ENCODE peak calls at places on chromosomes 1 and 21, in four cellular contexts. A is tibial artery, E is adrenal gland, P is upper lobe of right lung. K is an unnamed sample. For H3K4me1, the result is how much of the 10 kb centered on the place peaks cover.

GRCh38 chr1:154839691-154840090 is 30.4 kb downstream of the KCNN3 start:
- DNase-seq in E (no peak), P (peak), A (no peak), K (peak)

GRCh38 chr1:243407284-243408018 is 151.6 kb downstream of the SDCCAG8 start:
- DNase-seq in P (no peak), E (no peak), A (no peak), K (no peak)

GRCh38 chr1:226874579-226875425 is 4.4 kb downstream of the PSEN2 start:
- DNase-seq in E (no peak), A (no peak), P (no peak), K (no peak)

GRCh38 chr1:72037745-72038343 is 244.5 kb downstream of the NEGR1 start:
- DNase-seq in A (no peak), P (no peak), E (peak), K (peak)

GRCh38 chr1:2547210-2548067 is 8.7 kb upstream of the TNFRSF14 start:
- DNase-seq in E (no peak), A (no peak), P (no peak), K (no peak)

GRCh38 chr1:58896211-58897183 is 112.7 kb upstream of the JUN start:
- DNase-seq in A (peak), E (peak), P (peak), K (no peak)

GRCh38 chr1:94777281-94777680 is 42.9 kb upstream of the SLC44A3 start:
- DNase-seq in E (no peak), P (no peak), A (no peak), K (no peak)

GRCh38 chr1:67555487-67556296 is 125.5 kb upstream of the SERBP1 start:
- DNase-seq in A (no peak), P (no peak), E (no peak), K (peak)

GRCh38 chr1:201557572-201557958 is 18.6 kb downstream of the NAV1 start:
- DNase-seq in A (no peak), P (no peak), E (no peak), K (no peak)

GRCh38 chr1:82806133-82806532 is 1005.4 kb downstream of the ADGRL2 start:
- DNase-seq in E (no peak), A (no peak), P (no peak), K (no peak)

GRCh38 chr1:185017338-185017737 is 28.0 kb upstream of the RNF2 start:
- DNase-seq in E (peak), A (no peak), P (no peak), K (no peak)

GRCh38 chr1:30284226-30284625 is 439.2 kb downstream of the MATN1 start:
- DNase-seq in P (no peak), E (no peak), A (no peak), K (no peak)

GRCh38 chr21:41659791-41660560 is 106.9 kb downstream of the RIPK4 start:
- DNase-seq in E (no peak), P (no peak), A (peak), K (no peak)

GRCh38 chr1:203672354-203672753 is 45.7 kb downstream of the ATP2B4 start:
- DNase-seq in E (no peak), P (no peak), A (peak), K (no peak)

GRCh38 chr1:229258031-229258850 is 12.7 kb upstream of the RAB4A start:
- DNase-seq in A (peak), P (no peak), E (peak), K (peak)

GRCh38 chr1:45299981-45300668 is 26.6 kb upstream of the HPDL start:
- DNase-seq in E (peak), P (no peak), A (peak), K (peak)

GRCh38 chr1:46603481-46603857 is 599 bp downstream of the MKNK1 start:
- DNase-seq in E (no peak), A (no peak), P (no peak), K (no peak)

GRCh38 chr21:42332557-42332956 is 17.3 kb upstream of the TFF3 start:
- DNase-seq in E (no peak), P (no peak), A (no peak), K (no peak)

GRCh38 chr1:58735591-58735990 is 35.7 kb upstream of the MYSM1 start:
- DNase-seq in E (no peak), A (no peak), P (no peak), K (no peak)

GRCh38 chr1:53367503-53368313 is 39.8 kb upstream of the LRP8 start:
- DNase-seq in P (peak), A (peak), E (no peak), K (no peak)

GRCh38 chr1:202692959-202693555 is 17.2 kb downstream of the SYT2 start:
- DNase-seq in E (peak), A (peak), P (peak), K (peak)

GRCh38 chr1:225481738-225482137 is 53.9 kb upstream of the LBR start:
- DNase-seq in P (no peak), E (no peak), A (no peak), K (no peak)

GRCh38 chr1:66350001-66350547 is 183.9 kb upstream of the SGIP1 start:
- DNase-seq in A (no peak), E (no peak), P (no peak), K (peak)

GRCh38 chr1:99218999-99219398 is 45.3 kb upstream of the PLPPR4 start:
- DNase-seq in E (no peak), P (no peak), A (no peak), K (no peak)

GRCh38 chr1:218556016-218556415 is 210.9 kb downstream of the TGFB2 start:
- DNase-seq in E (no peak), P (no peak), A (no peak), K (no peak)

GRCh38 chr1:218557731-218558130 is 212.6 kb downstream of the TGFB2 start:
- DNase-seq in P (no peak), E (peak), A (no peak), K (peak)

GRCh38 chr1:218553197-218553596 is 208.1 kb downstream of the TGFB2 start:
- DNase-seq in E (no peak), A (no peak), P (no peak), K (no peak)

GRCh38 chr1:218558411-218558810 is 213.3 kb downstream of the TGFB2 start:
- DNase-seq in P (no peak), E (no peak), A (no peak), K (peak)
- H3K4me1 ChIP-seq in P (under half), E (under half), A (under half), K (under half)

DNA sequence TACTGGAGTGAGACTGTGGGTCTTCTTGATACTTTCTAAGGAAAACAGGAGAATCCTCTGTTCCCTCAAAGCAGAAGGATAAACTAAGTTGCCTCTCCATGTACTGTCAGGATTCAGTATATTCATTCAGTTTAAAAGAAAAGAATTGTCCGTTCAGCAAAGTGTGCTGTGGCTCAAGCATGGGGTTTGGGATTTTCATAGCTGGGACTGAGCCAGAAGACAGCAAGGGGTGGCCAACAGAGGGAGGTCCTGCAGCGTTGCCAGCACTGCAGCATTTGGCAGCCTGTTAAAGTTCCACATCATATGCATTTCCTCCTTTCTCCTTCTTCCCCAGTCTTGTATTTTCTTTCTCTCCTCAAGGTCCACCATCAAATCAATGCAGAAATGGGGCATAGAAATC is 75.1 kb downstream of the DTL start:
- DNase-seq in A (no peak), E (no peak), P (no peak), K (no peak)
- TF ChIP-seq CTCF in A (no peak), E (no peak), P (no peak), K (no peak)

GRCh38 chr1:16148329-16149092 is 7.4 kb downstream of the EPHA2 start:
- DNase-seq in A (no peak), P (no peak), E (no peak), K (no peak)

GRCh38 chr1:16149146-16149545 is 6.7 kb downstream of the EPHA2 start:
- DNase-seq in A (no peak), P (no peak), E (no peak), K (no peak)

GRCh38 chr1:16145988-16146887 is 9.6 kb downstream of the EPHA2 start:
- DNase-seq in E (peak), A (peak), P (peak), K (peak)

GRCh38 chr1:16146888-16147614 is 8.8 kb downstream of the EPHA2 start:
- DNase-seq in P (no peak), A (no peak), E (peak), K (no peak)

DNA sequence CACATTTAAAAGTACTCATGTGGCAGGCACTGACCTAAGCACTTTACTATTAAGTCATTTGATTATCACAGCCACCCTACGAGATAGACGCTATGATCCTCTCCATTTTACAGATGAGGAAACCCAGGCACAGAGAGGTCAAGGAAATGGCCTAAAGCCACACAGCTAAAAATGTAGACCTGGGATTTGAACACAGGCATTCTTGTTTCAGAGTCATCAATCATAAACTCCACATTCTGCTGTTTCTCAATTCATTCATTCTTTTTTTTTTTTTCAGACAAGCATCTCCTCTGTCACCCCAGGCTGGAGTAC is 8.3 kb downstream of the EPHA2 start:
- DNase-seq in P (no peak), E (no peak), A (no peak), K (no peak)
- H3K4me1 ChIP-seq in P (half or more), E (half or more), A (under half), K (half or more)

GRCh38 chr21:34242973-34243372 is 120.8 kb upstream of the KCNE2 start:
- DNase-seq in E (no peak), P (no peak), A (no peak), K (no peak)

GRCh38 chr21:34243562-34243961 is 120.2 kb upstream of the KCNE2 start:
- DNase-seq in P (no peak), E (peak), A (no peak), K (peak)
- TF ChIP-seq CTCF in P (peak), E (peak), A (no peak), K (peak)

DNA sequence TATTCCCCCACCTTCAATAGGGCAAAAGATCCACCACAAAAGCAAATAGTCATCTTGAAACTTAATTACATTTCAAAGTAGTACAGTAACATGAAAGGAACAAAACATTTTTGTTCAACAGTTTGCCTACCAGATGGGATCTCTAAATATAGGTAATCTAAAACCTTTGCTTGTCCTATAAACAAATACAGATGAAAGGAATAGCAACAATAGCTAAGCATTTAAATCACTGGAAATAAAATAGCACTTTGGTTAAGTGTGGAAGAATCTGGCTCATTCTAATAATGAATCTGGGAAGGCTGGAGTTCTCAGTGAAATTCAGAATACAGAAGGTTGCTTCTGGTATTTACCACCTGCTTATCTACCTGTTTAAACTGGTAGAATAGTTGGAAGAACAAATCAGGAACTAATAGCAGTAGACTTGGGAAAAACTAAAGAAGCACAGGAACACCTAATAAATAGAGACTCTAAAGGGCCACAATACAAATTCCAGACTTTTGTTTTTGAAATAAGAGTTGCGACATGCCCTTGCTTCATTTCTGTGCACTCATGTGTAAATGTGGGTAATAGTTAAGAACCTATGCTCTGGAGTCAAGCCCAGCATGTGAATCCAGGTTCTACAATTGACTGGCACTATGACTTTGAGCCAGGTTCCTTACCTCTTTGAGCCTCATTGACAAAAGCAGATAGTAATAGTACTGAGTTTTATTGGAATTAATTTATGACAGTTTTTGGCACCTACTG is 2.3 kb upstream of the LYPLAL1 start:
- DNase-seq in E (no peak), P (no peak), A (no peak), K (no peak)
- H3K4me1 ChIP-seq in E (under half), P (under half), A (under half), K (under half)

GRCh38 chr21:38250991-38251418 is 5.8 kb upstream of the KCNJ15 start:
- DNase-seq in E (no peak), P (no peak), A (no peak), K (peak)
- TF ChIP-seq CTCF in E (no peak), P (no peak), A (no peak), K (no peak)

GRCh38 chr21:31731112-31731801 is 661 bp downstream of the SCAF4 start:
- DNase-seq in P (peak), E (peak), A (peak), K (peak)

GRCh38 chr21:31732538-31732864 is 583 bp upstream of the SCAF4 start:
- DNase-seq in P (no peak), A (peak), E (no peak), K (no peak)

GRCh38 chr21:31730687-31731111 is 1.2 kb downstream of the SCAF4 start:
- DNase-seq in P (no peak), E (no peak), A (no peak), K (peak)

GRCh38 chr21:31732891-31733520 is 1.1 kb upstream of the SCAF4 start:
- DNase-seq in A (no peak), E (peak), P (no peak), K (peak)

GRCh38 chr21:31731802-31732537 is at the start of gene SCAF4:
- DNase-seq in E (peak), P (peak), A (peak), K (peak)
- H3K4me1 ChIP-seq in E (under half), P (under half), A (under half), K (under half)

GRCh38 chr1:108695515-108695914 is 3.4 kb downstream of the PRPF38B start:
- DNase-seq in E (no peak), P (no peak), A (no peak), K (no peak)

GRCh38 chr1:108691128-108691885 is 803 bp upstream of the PRPF38B start:
- DNase-seq in P (no peak), E (no peak), A (no peak), K (no peak)

GRCh38 chr1:108691886-108692723 is at the start of gene PRPF38B:
- DNase-seq in A (peak), P (peak), E (peak), K (peak)

DNA sequence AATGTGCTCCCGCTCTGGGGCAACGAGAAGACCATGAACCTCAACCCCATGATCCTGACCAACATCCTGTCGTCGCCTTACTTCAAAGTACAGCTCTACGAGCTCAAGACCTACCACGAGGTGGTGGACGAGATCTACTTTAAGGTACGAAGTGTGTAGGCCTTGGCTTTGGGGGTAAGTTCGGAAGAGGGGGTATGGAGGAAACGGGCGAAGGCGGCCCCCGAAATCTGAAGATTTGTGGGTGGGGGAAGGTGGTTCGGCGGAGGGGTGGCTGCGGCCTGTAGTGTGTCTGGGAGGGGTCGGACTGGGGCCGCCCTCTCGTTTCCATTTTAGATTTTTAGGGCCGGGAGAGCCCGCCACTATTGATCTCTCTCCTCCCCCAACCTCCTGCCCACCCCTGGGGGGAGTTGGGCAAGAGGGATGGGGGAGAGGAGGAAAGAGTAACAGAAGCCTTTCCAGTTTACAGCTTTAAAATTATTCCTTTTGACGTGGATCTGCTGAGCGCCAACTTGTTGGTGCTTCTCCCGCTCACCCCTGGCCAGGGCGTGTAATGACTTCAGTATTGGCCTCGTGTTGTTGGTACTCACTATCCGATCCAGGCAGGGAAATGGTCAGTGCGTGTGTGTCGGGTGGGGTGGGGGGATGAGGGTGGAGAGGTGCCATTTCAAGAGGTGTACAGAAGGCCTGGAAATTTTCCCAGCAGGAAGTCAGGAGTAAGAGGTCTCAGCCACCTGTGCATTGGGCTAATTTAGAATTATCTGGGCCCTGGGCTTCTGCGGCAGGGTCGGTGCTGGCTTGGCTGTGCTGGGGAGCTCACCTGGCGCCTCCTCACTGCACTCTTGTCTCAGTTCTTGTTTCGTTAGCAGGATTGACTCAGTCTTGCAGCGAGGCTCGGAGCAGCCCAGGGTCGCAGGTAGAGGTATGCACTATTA is 880 bp downstream of the PRPF38B start:
- DNase-seq in E (peak), A (peak), P (peak), K (peak)
- TF ChIP-seq CTCF in E (no peak), A (no peak), P (peak), K (no peak)

GRCh38 chr1:36231191-36231590 is 6.9 kb downstream of the THRAP3 start:
- DNase-seq in P (no peak), E (no peak), A (no peak), K (no peak)

GRCh38 chr1:36236302-36236701 is 12.1 kb downstream of the THRAP3 start:
- DNase-seq in E (no peak), P (no peak), A (no peak), K (no peak)

DNA sequence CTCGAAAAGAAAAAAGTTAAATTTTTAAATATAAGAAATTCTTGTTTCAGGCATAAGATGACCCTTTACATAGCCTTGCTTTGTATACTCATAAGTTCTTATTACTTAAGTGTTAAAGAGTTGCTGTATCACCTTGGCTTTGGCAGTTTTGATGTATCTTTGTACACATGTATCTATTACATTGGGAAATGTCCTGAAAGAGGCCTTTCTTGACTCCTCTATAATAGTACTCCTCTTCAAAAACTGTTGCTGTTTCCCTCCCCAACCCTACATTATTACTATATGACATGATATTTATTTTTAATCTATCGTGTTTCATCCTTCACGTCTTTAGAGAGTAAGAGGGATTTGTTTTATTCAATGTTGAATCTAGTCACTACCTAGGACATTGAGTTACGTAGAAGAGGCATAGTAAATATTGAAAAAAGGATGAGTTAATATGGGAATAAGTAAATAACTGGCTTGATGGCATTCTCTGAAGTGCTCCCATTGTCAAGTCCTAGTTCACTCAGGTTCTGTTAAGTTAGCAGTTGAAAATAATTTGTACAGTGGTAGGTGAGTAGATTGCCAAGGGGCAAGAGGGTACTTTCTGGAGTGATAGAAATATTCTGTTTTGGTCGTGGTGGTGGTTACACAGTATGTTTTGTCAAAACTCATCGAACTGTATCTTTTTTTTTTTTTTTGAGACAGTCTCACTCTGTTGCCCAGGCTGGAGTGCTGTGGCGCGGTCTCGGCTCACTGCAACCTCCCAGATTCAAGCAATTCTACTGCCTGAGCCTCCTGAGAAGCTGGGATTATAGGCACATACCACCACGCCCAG is 8.2 kb downstream of the THRAP3 start:
- DNase-seq in E (no peak), A (no peak), P (no peak), K (no peak)
- H3K4me1 ChIP-seq in E (under half), A (under half), P (under half), K (under half)

GRCh38 chr1:209875510-209875909 is 47.7 kb downstream of the UTP25 start:
- DNase-seq in E (peak), A (no peak), P (no peak), K (peak)
- TF ChIP-seq CTCF in E (peak), A (no peak), P (peak), K (peak)

K was measured in GM23338.